ENCODE peak calls at places on chromosome 9, in four cellular contexts. One of them, this sample, is unnamed.

GRCh38 chr9:135070198-135070951 is 17.1 kb upstream of the OLFM1 start:
- DNase-seq in mesendoderm: peak
- DNase-seq in IMR-90: no peak
- DNase-seq in H1: no peak
- DNase-seq in this sample: peak

GRCh38 chr9:37575921-37576721 is at the start of gene FBXO10:
- DNase-seq in mesendoderm: peak
- DNase-seq in IMR-90: peak
- DNase-seq in H1: peak
- DNase-seq in this sample: peak

GRCh38 chr9:103364753-103365152 is 369.6 kb downstream of the CYLC2 start:
- DNase-seq in mesendoderm: peak
- DNase-seq in IMR-90: no peak
- DNase-seq in H1: no peak
- DNase-seq in this sample: no peak

GRCh38 chr9:94843089-94843488 is 116.6 kb downstream of the AOPEP start:
- DNase-seq in mesendoderm: peak
- DNase-seq in IMR-90: no peak
- DNase-seq in H1: peak
- DNase-seq in this sample: no peak

GRCh38 chr9:112569186-112569585 is 82.6 kb downstream of the KIAA1958 start:
- DNase-seq in mesendoderm: no peak
- DNase-seq in IMR-90: peak
- DNase-seq in H1: no peak
- DNase-seq in this sample: no peak

GRCh38 chr9:37574241-37574721 is 1.9 kb downstream of the FBXO10 start:
- DNase-seq in mesendoderm: peak
- DNase-seq in IMR-90: peak
- DNase-seq in H1: no peak
- DNase-seq in this sample: peak

GRCh38 chr9:133658442-133659431 is 22.6 kb downstream of the DBH start:
- DNase-seq in mesendoderm: peak
- DNase-seq in IMR-90: peak
- DNase-seq in H1: peak
- DNase-seq in this sample: no peak

GRCh38 chr9:83238871-83239624 is 176.1 kb upstream of the RASEF start:
- DNase-seq in mesendoderm: no peak
- DNase-seq in IMR-90: no peak
- DNase-seq in H1: no peak
- DNase-seq in this sample: no peak

GRCh38 chr9:136443687-136444086 is 4.0 kb upstream of the INPP5E start:
- DNase-seq in mesendoderm: no peak
- DNase-seq in IMR-90: no peak
- DNase-seq in H1: no peak
- DNase-seq in this sample: no peak

GRCh38 chr9:137590123-137590468 is 216 bp downstream of the ZMYND19 start:
- DNase-seq in mesendoderm: no peak
- DNase-seq in IMR-90: no peak
- DNase-seq in H1: no peak
- DNase-seq in this sample: no peak

GRCh38 chr9:137588311-137588710 is 2.0 kb downstream of the ZMYND19 start:
- DNase-seq in mesendoderm: no peak
- DNase-seq in IMR-90: no peak
- DNase-seq in H1: no peak
- DNase-seq in this sample: no peak

GRCh38 chr9:137590469-137591383 is at the start of gene ZMYND19:
- DNase-seq in mesendoderm: peak
- DNase-seq in IMR-90: peak
- DNase-seq in H1: peak
- DNase-seq in this sample: peak

GRCh38 chr9:137588891-137589290 is 1.4 kb downstream of the ZMYND19 start:
- DNase-seq in mesendoderm: no peak
- DNase-seq in IMR-90: no peak
- DNase-seq in H1: no peak
- DNase-seq in this sample: no peak

DNA sequence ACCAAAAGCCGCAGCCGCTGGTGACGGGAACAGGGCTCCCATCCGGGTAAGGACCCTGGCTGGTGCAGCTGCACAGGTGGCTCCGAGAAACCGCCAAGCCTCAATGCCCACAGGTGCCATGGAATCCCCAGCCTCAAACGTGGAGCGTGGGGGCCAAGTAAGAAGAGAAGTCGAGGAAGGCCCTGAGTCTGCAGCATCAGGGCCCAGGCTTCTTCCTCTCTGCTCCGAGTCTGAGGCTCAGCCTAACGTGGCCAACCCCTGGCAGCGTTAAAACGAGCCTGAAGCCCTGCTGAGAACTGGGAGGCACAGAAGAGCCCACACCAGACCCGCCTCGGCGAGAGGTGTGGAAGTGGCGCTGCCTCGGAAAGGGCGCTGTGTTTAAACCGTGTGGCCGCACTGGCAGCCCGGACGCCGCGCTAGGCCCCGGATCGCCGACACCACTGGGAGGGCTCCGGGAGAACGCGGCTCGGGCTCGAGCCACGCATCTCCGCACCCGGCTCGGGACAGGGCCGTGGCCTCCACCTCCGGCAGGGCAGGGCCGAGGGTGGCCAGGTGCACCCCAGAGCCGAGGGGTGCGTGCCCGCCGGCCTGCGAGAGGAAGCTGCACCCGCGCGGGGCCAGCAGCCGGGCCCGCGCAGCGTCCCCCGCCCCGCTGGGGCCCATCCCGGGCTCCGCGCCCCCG is 730 bp downstream of the ZMYND19 start:
- DNase-seq in mesendoderm: no peak
- DNase-seq in IMR-90: no peak
- DNase-seq in H1: no peak
- DNase-seq in this sample: no peak
- H4K5ac ChIP-seq in mesendoderm: no peak
- H4K5ac ChIP-seq in IMR-90: no peak
- H4K5ac ChIP-seq in H1: no peak
- H4K5ac ChIP-seq in this sample: no peak

GRCh38 chr9:137454145-137454505 is 5.0 kb downstream of the NSMF start:
- DNase-seq in mesendoderm: peak
- DNase-seq in IMR-90: no peak
- DNase-seq in H1: peak
- DNase-seq in this sample: peak

GRCh38 chr9:137452761-137453642 is 6.1 kb downstream of the NSMF start:
- DNase-seq in mesendoderm: no peak
- DNase-seq in IMR-90: no peak
- DNase-seq in H1: no peak
- DNase-seq in this sample: no peak

GRCh38 chr9:137451976-137452760 is 7.0 kb downstream of the NSMF start:
- DNase-seq in mesendoderm: no peak
- DNase-seq in IMR-90: no peak
- DNase-seq in H1: no peak
- DNase-seq in this sample: no peak

GRCh38 chr9:137454506-137455360 is 4.4 kb downstream of the NSMF start:
- DNase-seq in mesendoderm: peak
- DNase-seq in IMR-90: no peak
- DNase-seq in H1: no peak
- DNase-seq in this sample: peak

DNA sequence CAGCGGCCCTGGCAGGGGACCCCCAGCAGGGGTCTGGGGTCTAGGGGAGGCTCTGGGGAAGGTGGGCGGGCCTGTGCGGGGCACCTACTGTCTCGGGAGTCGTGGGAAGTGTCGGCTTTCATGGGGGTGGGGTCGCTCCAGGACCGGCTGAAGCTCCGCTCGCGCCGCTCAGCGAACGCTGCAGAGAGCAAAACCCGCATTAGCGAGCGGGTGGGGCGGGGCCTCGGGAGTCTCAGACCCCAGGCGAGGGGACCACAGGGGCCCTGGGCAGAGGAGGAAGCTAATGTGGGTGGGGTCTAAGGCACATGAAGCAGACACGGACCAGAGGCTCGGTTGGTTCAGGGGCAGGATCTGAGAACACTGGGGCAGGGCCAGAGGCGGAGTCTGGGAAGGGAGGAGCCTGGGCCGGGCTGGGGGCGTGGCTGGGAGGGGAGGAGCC is 5.5 kb downstream of the NSMF start:
- DNase-seq in mesendoderm: peak
- DNase-seq in IMR-90: peak
- DNase-seq in H1: peak
- DNase-seq in this sample: peak
- H3K23ac ChIP-seq in mesendoderm: no peak
- H3K23ac ChIP-seq in IMR-90: no peak
- H3K23ac ChIP-seq in H1: no peak
- H3K23ac ChIP-seq in this sample: no peak

GRCh38 chr9:93200989-93201339 is 17.0 kb downstream of the WNK2 start:
- DNase-seq in mesendoderm: peak
- DNase-seq in IMR-90: no peak
- DNase-seq in H1: no peak
- DNase-seq in this sample: no peak
- H4K5ac ChIP-seq in mesendoderm: no peak
- H4K5ac ChIP-seq in IMR-90: no peak
- H4K5ac ChIP-seq in H1: no peak
- H4K5ac ChIP-seq in this sample: no peak

GRCh38 chr9:122912964-122913673 is at the start of gene ZBTB6:
- DNase-seq in mesendoderm: peak
- DNase-seq in IMR-90: peak
- DNase-seq in H1: peak
- DNase-seq in this sample: peak
- H3K23ac ChIP-seq in mesendoderm: no peak
- H3K23ac ChIP-seq in IMR-90: peak
- H3K23ac ChIP-seq in H1: no peak
- H3K23ac ChIP-seq in this sample: no peak

DNA sequence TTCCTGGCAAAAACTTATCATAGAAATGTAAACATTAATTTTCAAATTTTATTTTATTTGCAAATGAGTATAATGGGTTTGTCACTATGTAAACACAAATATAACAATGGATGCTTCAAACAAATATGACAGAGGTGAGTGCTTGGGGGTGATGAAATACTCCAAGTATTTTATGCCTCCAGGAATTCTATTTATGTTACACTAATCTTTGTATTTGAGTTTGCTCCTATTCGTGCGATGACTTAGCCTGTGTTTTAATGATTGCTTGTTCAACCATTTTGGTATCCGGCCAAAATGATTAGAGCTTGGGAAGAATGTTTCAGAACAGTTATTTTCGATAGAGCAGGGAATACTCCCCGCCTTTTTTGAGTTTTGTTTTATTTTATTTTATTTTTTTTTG is 5.0 kb downstream of the DMRT2 start:
- DNase-seq in mesendoderm: no peak
- DNase-seq in IMR-90: no peak
- DNase-seq in H1: no peak
- DNase-seq in this sample: no peak
- H4K5ac ChIP-seq in mesendoderm: no peak
- H4K5ac ChIP-seq in IMR-90: no peak
- H4K5ac ChIP-seq in H1: no peak
- H4K5ac ChIP-seq in this sample: no peak